ENCODE peak calls at places on chromosomes 4 and X, in eight cellular contexts. E is colonic mucosa, B is astrocyte, U is IMR-90, M is GM23248, Z is Karpas-422, H is DND-41, A is fibroblast of lung. J is an unnamed sample. For H3K36me3, the result is how much of the 10 kb centered on the place peaks cover.

GRCh38 chr4:150569384-150569987 is 12.5 kb upstream of the MAB21L2 start:
- DNase-seq in M (peak), U (peak), E (no peak), A (peak), Z (no peak), H (no peak), B (peak), J (no peak)

GRCh38 chrX:113512700-113513395 is 672.2 kb upstream of the AMOT start:
- DNase-seq in A (peak), H (no peak), M (peak), Z (no peak), B (peak), U (peak), E (no peak), J (no peak)

GRCh38 chr4:181061787-181062186 is 1181.4 kb upstream of the TENM3 start:
- DNase-seq in M (no peak), B (no peak), A (no peak), Z (no peak), H (no peak), U (no peak), E (no peak), J (no peak)

GRCh38 chr4:172813359-172813923 is 355.2 kb upstream of the GALNT7 start:
- DNase-seq in A (no peak), U (peak), Z (no peak), H (no peak), E (no peak), M (no peak), B (peak), J (peak)

GRCh38 chr4:165828928-165829327 is 44.1 kb upstream of the TLL1 start:
- DNase-seq in E (no peak), U (no peak), M (no peak), A (no peak), Z (no peak), B (no peak), H (no peak), J (no peak)

GRCh38 chr4:9709724-9710123 is 71.7 kb upstream of the DRD5 start:
- DNase-seq in U (no peak), Z (no peak), E (no peak), B (no peak), M (no peak), A (no peak), H (no peak), J (no peak)

GRCh38 chr4:47334597-47335185 is 128.8 kb downstream of the COMMD8 start:
- DNase-seq in Z (no peak), A (peak), M (peak), E (no peak), U (peak), B (peak), H (no peak), J (no peak)

GRCh38 chr4:186414365-186414764 is 141.0 kb downstream of the MTNR1A start:
- DNase-seq in A (no peak), Z (no peak), B (no peak), H (no peak), E (peak), U (no peak), M (no peak), J (no peak)

GRCh38 chr4:30866907-30867306 is 146.7 kb downstream of the PCDH7 start:
- DNase-seq in M (no peak), A (no peak), H (no peak), Z (no peak), E (no peak), U (no peak), B (peak), J (peak)

GRCh38 chrX:155577682-155578081 is 35.1 kb downstream of the TMLHE start:
- DNase-seq in H (peak), M (no peak), E (no peak), B (no peak), U (no peak), Z (no peak), A (no peak), J (peak)

GRCh38 chrX:134502686-134503085 is 42.7 kb downstream of the HPRT1 start:
- DNase-seq in Z (no peak), M (no peak), E (no peak), B (peak), H (no peak), A (peak), U (peak), J (no peak)

GRCh38 chrX:129496625-129497024 is 26.7 kb downstream of the SMARCA1 start:
- DNase-seq in U (peak), E (no peak), B (peak), M (peak), A (peak), H (no peak), Z (no peak), J (no peak)

GRCh38 chr4:2045518-2045951 is 13.6 kb upstream of the NAT8L start:
- DNase-seq in B (no peak), H (no peak), Z (peak), A (no peak), U (no peak), E (no peak), M (peak), J (peak)

GRCh38 chr4:46937493-46937892 is 28.4 kb upstream of the COX7B2 start:
- DNase-seq in Z (peak), E (no peak), H (no peak), A (peak), M (peak), U (no peak), B (peak), J (peak)

GRCh38 chr4:88333741-88334405 is 44.8 kb upstream of the HERC6 start:
- DNase-seq in A (peak), U (peak), H (no peak), Z (no peak), M (peak), E (no peak), B (peak), J (no peak)

GRCh38 chrX:120463241-120463640 is 5.9 kb downstream of the LAMP2 start:
- DNase-seq in E (no peak), B (no peak), M (peak), H (no peak), U (peak), Z (peak), A (peak), J (no peak)

GRCh38 chr4:57063518-57063917 is 46.7 kb downstream of the IGFBP7 start:
- DNase-seq in H (no peak), A (no peak), U (no peak), Z (no peak), B (no peak), M (no peak), E (no peak), J (no peak)

GRCh38 chr4:121665371-121665770 is 31.4 kb downstream of the ANXA5 start:
- DNase-seq in H (no peak), A (no peak), B (no peak), E (no peak), U (no peak), Z (no peak), M (no peak), J (no peak)

GRCh38 chrX:41922694-41923171 is 621 bp downstream of the CASK start:
- DNase-seq in M (peak), B (peak), Z (no peak), H (peak), U (no peak), A (peak), E (peak), J (peak)

GRCh38 chrX:100424012-100424411 is 13.9 kb upstream of the PCDH19 start:
- DNase-seq in E (no peak), U (no peak), M (no peak), H (no peak), B (no peak), Z (peak), A (no peak), J (no peak)

GRCh38 chr4:145488310-145488709 is 6.7 kb downstream of the SMAD1 start:
- DNase-seq in U (no peak), A (no peak), E (no peak), H (no peak), M (no peak), Z (no peak), B (no peak), J (peak)

GRCh38 chr4:1057403-1057745 is 45.9 kb downstream of the FGFRL1 start:
- DNase-seq in B (no peak), A (no peak), E (peak), Z (no peak), H (no peak), U (no peak), M (no peak), J (no peak)

GRCh38 chrX:148938348-148938747 is 437.9 kb downstream of the AFF2 start:
- DNase-seq in M (no peak), E (no peak), H (no peak), B (no peak), Z (no peak), A (no peak), U (no peak), J (no peak)

GRCh38 chr4:94488667-94489066 is 36.9 kb downstream of the PDLIM5 start:
- DNase-seq in Z (no peak), E (no peak), H (no peak), U (peak), B (peak), M (peak), A (no peak), J (no peak)

GRCh38 chrX:135345328-135345645 is 36.0 kb downstream of the ETDC start:
- DNase-seq in Z (no peak), B (peak), U (peak), E (peak), M (peak), H (no peak), A (peak), J (no peak)

GRCh38 chrX:12949205-12949926 is 25.5 kb upstream of the TMSB4X start:
- DNase-seq in Z (peak), E (no peak), M (peak), H (no peak), U (peak), A (no peak), B (peak), J (no peak)

GRCh38 chrX:51847463-51847862 is 46.0 kb upstream of the MAGED1 start:
- DNase-seq in B (no peak), A (no peak), E (no peak), H (no peak), M (no peak), U (no peak), Z (no peak), J (no peak)

GRCh38 chr4:7306021-7306420 is 113.7 kb downstream of the SORCS2 start:
- DNase-seq in Z (no peak), H (no peak), M (no peak), A (no peak), U (no peak), B (no peak), E (no peak), J (no peak)

GRCh38 chr4:64000241-64000640 is 409.0 kb downstream of the TECRL start:
- DNase-seq in E (no peak), M (no peak), Z (no peak), U (no peak), A (no peak), B (no peak), H (no peak), J (no peak)

DNA sequence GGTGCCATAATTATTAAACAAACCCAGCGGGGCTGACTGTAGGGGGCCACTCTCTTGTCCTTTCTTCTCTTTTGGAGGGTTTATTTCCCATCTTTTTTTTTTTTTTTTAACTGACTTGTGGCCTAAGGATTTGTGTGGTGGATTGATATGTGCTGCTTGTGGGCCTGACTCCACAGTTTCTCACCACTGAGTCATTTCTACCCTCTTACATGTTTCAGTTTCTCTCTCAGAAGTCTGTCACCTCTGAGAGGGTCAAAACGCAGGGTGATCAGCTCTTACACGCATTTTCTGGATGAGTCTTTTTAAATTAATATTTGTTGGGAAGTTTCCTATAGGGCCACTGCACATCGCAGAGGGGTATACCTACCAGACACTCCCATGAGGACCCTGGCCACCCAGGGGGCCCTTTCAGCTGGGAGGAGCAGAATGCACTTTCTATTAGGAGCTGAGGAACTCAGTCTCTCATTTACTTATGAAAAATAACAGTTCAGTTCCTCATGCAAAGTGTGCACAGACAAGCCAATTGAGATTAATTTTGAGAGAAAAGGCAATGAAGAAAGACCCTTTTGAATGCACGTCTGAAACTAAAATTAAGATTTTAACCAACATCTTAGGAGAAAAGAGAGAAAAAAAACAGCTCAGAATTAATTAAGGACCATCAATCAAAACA is 407.9 kb downstream of the TECRL start:
- DNase-seq in M (no peak), U (no peak), H (no peak), B (no peak), Z (no peak), A (no peak), E (no peak), J (peak)
- H3K9ac ChIP-seq in M (no peak), U (no peak), H (no peak), B (no peak), Z (no peak), A (no peak), E (no peak), J (peak)

GRCh38 chr4:77877771-77878170 is 15.1 kb downstream of the MRPL1 start:
- DNase-seq in B (no peak), H (no peak), E (no peak), A (no peak), Z (no peak), M (no peak), U (no peak), J (no peak)
- H3K36me3 ChIP-seq in B (under half), H (under half), E (under half), A (under half), Z (under half), M (under half), U (under half), J (under half)

GRCh38 chrX:45755719-45756118 is 555.0 kb upstream of the DIPK2B start:
- DNase-seq in U (no peak), M (no peak), E (no peak), H (no peak), B (no peak), A (no peak), Z (no peak), J (no peak)
- H3K9ac ChIP-seq in U (no peak), M (peak), E (no peak), H (no peak), B (no peak), A (no peak), Z (no peak), J (no peak)

GRCh38 chrX:64218023-64218422 is 12.4 kb downstream of the ASB12 start:
- DNase-seq in E (no peak), A (no peak), H (no peak), B (no peak), U (no peak), Z (no peak), M (no peak), J (no peak)
- H3K36me3 ChIP-seq in E (under half), A (under half), H (under half), B (under half), U (under half), Z (under half), M (under half), J (under half)

DNA sequence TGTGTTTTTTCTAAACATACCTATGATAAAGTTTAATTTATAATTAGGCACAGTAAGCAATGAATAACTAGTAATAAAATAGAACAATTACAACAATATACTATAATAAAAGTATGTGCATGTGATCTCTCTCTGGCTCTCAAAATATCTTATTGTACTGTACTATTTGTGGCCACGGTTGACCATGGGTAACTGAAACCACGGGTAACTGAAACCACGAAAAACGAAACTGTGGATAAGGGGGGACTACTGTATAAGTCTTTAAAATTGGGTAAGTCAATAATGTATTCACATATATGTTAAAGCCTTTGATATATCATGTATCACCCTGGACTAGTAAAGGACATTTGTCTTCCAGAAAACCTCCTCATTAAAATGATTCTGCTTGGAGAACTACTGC is 20.0 kb downstream of the TMEM154 start:
- DNase-seq in A (no peak), H (no peak), U (no peak), E (no peak), Z (no peak), M (no peak), B (no peak), J (peak)
- H3K9ac ChIP-seq in A (no peak), H (no peak), U (no peak), E (no peak), Z (no peak), M (no peak), B (no peak), J (no peak)

DNA sequence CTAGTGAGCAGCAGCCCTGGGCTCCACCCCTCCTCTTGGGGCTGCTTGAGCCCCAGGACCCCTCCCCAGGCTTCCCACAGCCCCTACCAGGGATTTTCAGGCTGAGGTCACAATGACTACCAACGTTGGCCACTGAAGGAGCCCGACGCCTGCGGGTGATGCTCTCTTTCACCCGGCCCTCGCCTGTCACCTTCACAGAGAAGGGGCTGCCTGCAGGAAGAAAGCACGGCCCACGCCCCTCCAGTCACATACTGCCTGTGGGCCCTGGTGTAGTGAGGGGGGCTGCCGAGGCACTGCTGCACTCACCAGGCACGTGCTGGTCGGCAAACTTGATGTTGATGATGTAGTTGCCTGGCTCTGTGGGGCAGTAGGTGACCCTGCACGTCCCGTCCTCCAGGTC is 22.0 kb downstream of the FLNA start:
- DNase-seq in U (no peak), B (no peak), E (no peak), Z (no peak), M (no peak), H (no peak), A (no peak), J (no peak)
- H3K36me3 ChIP-seq in U (half or more), B (under half), E (under half), Z (under half), M (under half), H (half or more), A (half or more), J (under half)